ENCODE peak calls at places on chromosomes 7 and 10, in five cellular contexts. U is mammary epithelial cell; J is activated naive CD4-positive, alpha-beta T cell; Y is DMS153; N is activated T-cell treated with anti-CD3 and anti-CD28 coated beads, Interleukin-2, amount 50 U/mL, for 72 hours. F is an unnamed sample.

GRCh38 chr10:72175166-72175565 is 40.6 kb upstream of the ANAPC16 start:
- DNase-seq in U (no peak), Y (no peak), J (no peak), N (no peak), F (no peak)

GRCh38 chr10:77138541-77138940 is 499.1 kb downstream of the KCNMA1 start:
- DNase-seq in Y (no peak), U (no peak), J (no peak), N (no peak), F (no peak)

GRCh38 chr10:96975083-96975482 is 143.0 kb downstream of the LCOR start:
- DNase-seq in N (no peak), U (no peak), J (no peak), Y (no peak), F (no peak)

GRCh38 chr10:104638861-104639594 is 2.1 kb upstream of the SORCS3 start:
- DNase-seq in Y (no peak), J (no peak), U (no peak), N (peak; percentile 18), F (no peak)

GRCh38 chr10:11149499-11149898 is 131.8 kb downstream of the CELF2 start:
- DNase-seq in J (no peak), Y (no peak), N (no peak), U (no peak), F (no peak)

GRCh38 chr7:149414745-149415390 is 46.0 kb downstream of the ZNF777 start:
- DNase-seq in J (peak; percentile 32), N (peak; percentile 55), U (peak; percentile 73), Y (no peak), F (peak; percentile 29)

GRCh38 chr10:80468806-80469421 is 14.8 kb downstream of the TSPAN14 start:
- DNase-seq in N (no peak), J (no peak), Y (peak; percentile 22), U (no peak), F (no peak)

GRCh38 chr7:99027841-99028240 is 116.1 kb downstream of the SMURF1 start:
- DNase-seq in Y (no peak), N (no peak), J (no peak), U (no peak), F (no peak)